ENCODE peak calls at places on chromosome 13, in four cellular contexts. R, O, M and P are unnamed samples.

GRCh38 chr13:39787086-39787487 is 131.6 kb downstream of the COG6 start:
- DNase-seq in R (no peak), O (no peak), M (no peak), P (no peak)

GRCh38 chr13:112959206-112959605 is 9.8 kb upstream of the MCF2L start:
- DNase-seq in R (no peak), O (peak), M (no peak), P (no peak)

GRCh38 chr13:46172531-46172991 is 9.4 kb downstream of the LCP1 start:
- DNase-seq in R (no peak), O (no peak), M (no peak), P (no peak)

GRCh38 chr13:39462906-39463305 is 140.1 kb downstream of the LHFPL6 start:
- DNase-seq in R (no peak), O (no peak), M (no peak), P (no peak)

GRCh38 chr13:110913322-110913721 is 1.5 kb downstream of the ANKRD10 start:
- DNase-seq in R (no peak), O (peak), M (no peak), P (no peak)

GRCh38 chr13:113739527-113740285 is 19.3 kb upstream of the TMEM255B start:
- DNase-seq in R (no peak), O (no peak), M (no peak), P (no peak)

GRCh38 chr13:98958443-98958794 is 19.4 kb downstream of the DOCK9 start:
- DNase-seq in R (no peak), O (no peak), M (no peak), P (no peak)

GRCh38 chr13:97429681-97430081 is 4.3 kb upstream of the RAP2A start:
- DNase-seq in R (no peak), O (no peak), M (no peak), P (no peak)

GRCh38 chr13:40384976-40385857 is 281.2 kb downstream of the FOXO1 start:
- DNase-seq in R (no peak), O (peak), M (no peak), P (no peak)

GRCh38 chr13:26996965-26997752 is 174.5 kb downstream of the USP12 start:
- DNase-seq in R (peak), O (no peak), M (no peak), P (no peak)

GRCh38 chr13:44573071-44573470 is 3.1 kb downstream of the TSC22D1 start:
- DNase-seq in R (no peak), O (no peak), M (no peak), P (no peak)

GRCh38 chr13:25744176-25744575 is 307.6 kb downstream of the SHISA2 start:
- DNase-seq in R (no peak), O (no peak), M (no peak), P (peak)

GRCh38 chr13:26548251-26548765 is 9.2 kb upstream of the WASF3 start:
- DNase-seq in R (no peak), O (no peak), M (no peak), P (no peak)

GRCh38 chr13:51614350-51614786 is 30.1 kb downstream of the WDFY2 start:
- DNase-seq in R (peak), O (no peak), M (no peak), P (peak)

GRCh38 chr13:83622422-83622784 is 259.9 kb downstream of the SLITRK1 start:
- DNase-seq in R (no peak), O (no peak), M (no peak), P (no peak)

GRCh38 chr13:70405266-70405665 is 297.0 kb upstream of the KLHL1 start:
- DNase-seq in R (no peak), O (no peak), M (no peak), P (no peak)

GRCh38 chr13:79290595-79291244 is 115.3 kb downstream of the RBM26 start:
- DNase-seq in R (no peak), O (no peak), M (no peak), P (no peak)

GRCh38 chr13:73683746-73684145 is 450.5 kb downstream of the KLF12 start:
- DNase-seq in R (no peak), O (no peak), M (no peak), P (no peak)

GRCh38 chr13:26977541-26977940 is 194.1 kb downstream of the USP12 start:
- DNase-seq in R (no peak), O (no peak), M (no peak), P (no peak)

GRCh38 chr13:22229916-22230315 is 559.0 kb downstream of the FGF9 start:
- DNase-seq in R (no peak), O (no peak), M (no peak), P (no peak)

GRCh38 chr13:23901365-23901764 is 4.1 kb upstream of the C1QTNF9B start:
- DNase-seq in R (no peak), O (no peak), M (no peak), P (no peak)

GRCh38 chr13:23903906-23904280 is 6.6 kb upstream of the C1QTNF9B start:
- DNase-seq in R (no peak), O (no peak), M (no peak), P (peak)

GRCh38 chr13:23898101-23898500 is 799 bp upstream of the C1QTNF9B start:
- DNase-seq in R (no peak), O (no peak), M (no peak), P (no peak)

GRCh38 chr13:23902975-23903905 is 5.9 kb upstream of the C1QTNF9B start:
- DNase-seq in R (no peak), O (no peak), M (no peak), P (peak)

DNA sequence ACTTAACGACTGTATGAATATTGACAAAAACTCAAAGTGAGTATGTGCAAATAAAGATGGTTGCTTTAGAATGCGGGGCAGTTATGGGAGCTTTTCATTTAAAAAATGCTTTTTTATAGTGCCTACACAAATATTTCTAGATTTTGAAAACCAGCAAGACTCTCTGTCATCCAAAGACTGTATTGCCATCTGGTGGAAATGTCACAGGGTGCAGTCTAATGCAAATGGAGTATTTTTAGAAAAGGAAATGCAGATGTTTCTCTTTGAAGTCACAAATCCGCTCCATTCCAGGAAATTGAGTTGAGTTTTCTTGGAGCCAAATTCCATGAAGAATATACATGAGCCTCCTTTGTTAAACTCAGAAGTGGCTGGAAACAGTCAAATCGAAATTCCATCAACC is 2.3 kb upstream of the C1QTNF9B start:
- DNase-seq in R (no peak), O (peak), M (no peak), P (peak)
- TF ChIP-seq TAF1 in R (no peak), O (no peak), M (no peak), P (no peak)

GRCh38 chr13:36673838-36674326 is at the start of gene SERTM1:
- DNase-seq in R (no peak), O (no peak), M (no peak), P (peak)
- TF ChIP-seq NFIC in R (no peak), O (no peak), M (no peak), P (no peak)

DNA sequence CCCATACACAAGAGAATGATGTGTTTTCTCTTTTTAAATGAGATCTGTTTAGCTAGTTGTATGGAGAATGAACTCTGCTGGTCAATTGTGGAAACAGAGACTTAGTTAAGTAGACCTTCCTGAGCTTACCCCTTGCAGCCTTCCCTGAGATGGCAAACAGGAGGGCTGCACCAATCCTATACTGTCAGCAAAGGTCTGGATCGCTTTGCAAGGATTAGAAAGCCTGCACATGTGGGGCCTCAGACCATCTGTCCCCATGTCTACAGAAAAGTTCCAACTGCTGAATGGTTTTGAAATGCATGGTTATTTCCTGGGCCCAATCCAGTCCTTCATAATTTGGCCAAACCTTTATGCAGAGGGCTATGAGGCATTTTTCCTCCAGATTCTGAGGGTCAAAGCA is 183.9 kb upstream of the SLC10A2 start:
- DNase-seq in R (no peak), O (no peak), M (no peak), P (no peak)
- TF ChIP-seq TAF1 in R (no peak), O (no peak), M (no peak), P (no peak)

GRCh38 chr13:20840590-20840989 is 62.0 kb downstream of the XPO4 start:
- DNase-seq in R (no peak), O (no peak), M (no peak), P (no peak)
- TF ChIP-seq NFIC in R (no peak), O (no peak), M (no peak), P (no peak)

GRCh38 chr13:41925014-41925413 is 35.9 kb downstream of the VWA8 start:
- DNase-seq in R (no peak), O (no peak), M (no peak), P (no peak)

GRCh38 chr13:41934120-41934519 is 26.8 kb downstream of the VWA8 start:
- DNase-seq in R (no peak), O (no peak), M (no peak), P (no peak)

GRCh38 chr13:41934994-41935393 is 25.9 kb downstream of the VWA8 start:
- DNase-seq in R (no peak), O (peak), M (no peak), P (no peak)

GRCh38 chr13:41931337-41931736 is 29.6 kb downstream of the VWA8 start:
- DNase-seq in R (no peak), O (no peak), M (no peak), P (no peak)

DNA sequence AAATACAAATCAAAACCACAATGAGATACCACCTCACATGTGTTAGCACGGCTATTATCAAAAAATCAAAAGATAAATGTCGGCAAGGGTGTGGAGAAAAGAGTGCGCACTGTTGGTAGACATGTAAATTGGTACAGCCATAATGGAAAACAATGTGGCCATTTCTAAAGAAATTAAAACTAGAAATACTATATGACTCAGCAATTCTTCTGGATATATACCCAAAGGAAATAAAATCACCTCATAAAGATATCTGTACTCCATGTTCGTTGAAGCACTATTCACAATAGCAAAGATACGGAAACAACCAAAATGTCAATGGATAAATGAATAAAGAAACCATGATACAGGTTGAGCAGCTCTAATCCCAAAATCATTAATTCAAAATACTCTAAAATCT is 30.8 kb downstream of the VWA8 start:
- DNase-seq in R (no peak), O (no peak), M (no peak), P (no peak)
- TF ChIP-seq TAF1 in R (no peak), O (no peak), M (no peak), P (no peak)

DNA sequence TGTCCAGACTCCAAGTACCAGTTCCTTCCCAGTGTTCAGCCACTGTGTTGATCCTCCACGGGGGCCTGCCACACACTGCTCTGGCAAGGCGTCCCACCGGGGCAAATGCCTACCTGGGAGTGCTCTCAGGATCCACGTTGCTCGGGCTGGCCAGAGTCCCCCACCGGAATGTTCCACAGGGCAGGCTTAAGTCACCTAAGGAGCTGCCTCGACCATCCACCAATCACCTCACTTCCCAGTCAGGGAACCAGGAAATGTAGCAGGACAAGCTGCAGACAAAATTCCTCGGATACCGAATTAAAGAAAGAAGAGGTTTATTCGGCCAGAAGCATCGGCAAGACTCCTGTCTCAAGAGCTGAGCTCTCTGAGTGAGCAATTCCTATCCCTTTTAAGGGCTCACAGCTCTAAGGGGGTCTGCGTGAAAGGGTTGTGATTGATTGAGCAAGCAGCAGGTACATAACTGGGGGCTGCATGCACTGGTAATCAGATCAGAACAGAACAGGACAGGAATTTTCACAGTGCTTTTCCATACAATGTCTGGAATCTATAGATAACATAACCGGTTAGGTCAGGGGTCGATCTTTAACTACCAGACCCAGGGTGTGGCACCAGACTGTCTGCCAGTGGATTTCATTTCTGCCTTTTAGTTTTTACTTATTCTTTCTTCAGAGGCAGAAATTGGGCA is 56.9 kb upstream of the EDNRB start:
- DNase-seq in R (no peak), O (no peak), M (no peak), P (no peak)
- TF ChIP-seq NFIC in R (no peak), O (no peak), M (no peak), P (no peak)